ENCODE peak calls at places on chromosomes 2 and 18, in ten cellular contexts. L is AG04450, P is PC-9, A is adrenal gland, D is cardiac fibroblast, E is psoas muscle, I is sigmoid colon, R is keratinocyte, T is neural crest cell, C is nephron progenitor cell. X is an unnamed sample.

GRCh38 chr2:174967086-174967485 is 38.1 kb downstream of the CHN1 start:
- DNase-seq in E (no peak), T (no peak), A (no peak), D (no peak), C (no peak), P (no peak), I (no peak), R (no peak), L (no peak), X (no peak)

GRCh38 chr18:53796042-53796729 is 428.3 kb downstream of the MBD2 start:
- DNase-seq in L (peak; percentile 18), I (no peak), P (peak; percentile 2), C (no peak), D (peak; percentile 92), A (peak; percentile 10), T (no peak), E (peak; percentile 34), R (peak; percentile 65), X (no peak)

GRCh38 chr2:47269316-47270232 is 114.5 kb upstream of the STPG4 start:
- DNase-seq in T (no peak), P (peak; percentile 87), R (peak; percentile 97), I (peak; percentile 82), C (no peak), L (peak; percentile 85), D (peak; percentile 99), E (peak; percentile 70), A (peak; percentile 85), X (no peak)

GRCh38 chr2:14899621-14900414 is 267.3 kb downstream of the LRATD1 start:
- DNase-seq in P (no peak), L (no peak), T (no peak), D (no peak), I (no peak), R (no peak), C (no peak), A (no peak), E (no peak), X (no peak)

GRCh38 chr2:85706063-85706462 is 11.9 kb downstream of the GNLY start:
- DNase-seq in A (no peak), L (no peak), T (no peak), R (no peak), D (no peak), C (no peak), P (no peak), E (no peak), I (no peak), X (no peak)

GRCh38 chr18:47409519-47409918 is 158.1 kb upstream of the SKOR2 start:
- DNase-seq in L (no peak), C (no peak), D (no peak), P (no peak), I (no peak), R (no peak), E (no peak), T (no peak), A (no peak), X (no peak)

GRCh38 chr2:206457188-206457634 is 13.9 kb downstream of the ADAM23 start:
- DNase-seq in E (no peak), D (no peak), L (no peak), P (no peak), I (no peak), T (no peak), R (no peak), C (no peak), A (no peak), X (peak; percentile 39)

GRCh38 chr2:61898810-61899209 is 6.7 kb upstream of the COMMD1 start:
- DNase-seq in R (no peak), C (no peak), I (no peak), L (no peak), D (peak; percentile 38), P (peak; percentile 15), E (no peak), A (peak; percentile 37), T (no peak), X (no peak)

GRCh38 chr18:44181951-44182350 is 498.7 kb upstream of the SETBP1 start:
- DNase-seq in R (no peak), A (no peak), E (no peak), I (no peak), L (no peak), T (no peak), P (no peak), D (no peak), C (no peak), X (no peak)

GRCh38 chr2:67845557-67846114 is 217.2 kb downstream of the C1D start:
- DNase-seq in R (no peak), A (no peak), T (no peak), P (no peak), E (no peak), D (no peak), L (no peak), I (peak; percentile 56), C (no peak), X (no peak)

GRCh38 chr2:96265349-96265839 is 403 bp downstream of the TMEM127 start:
- DNase-seq in I (peak; percentile 83), E (no peak), R (no peak), A (peak; percentile 65), D (no peak), P (peak; percentile 56), C (peak; percentile 65), L (no peak), T (peak; percentile 42), X (no peak)

GRCh38 chr2:28380185-28380584 is 12.5 kb upstream of the FOSL2 start:
- DNase-seq in L (no peak), C (no peak), T (no peak), E (peak; percentile 25), D (no peak), A (no peak), I (no peak), P (no peak), R (no peak), X (no peak)

DNA sequence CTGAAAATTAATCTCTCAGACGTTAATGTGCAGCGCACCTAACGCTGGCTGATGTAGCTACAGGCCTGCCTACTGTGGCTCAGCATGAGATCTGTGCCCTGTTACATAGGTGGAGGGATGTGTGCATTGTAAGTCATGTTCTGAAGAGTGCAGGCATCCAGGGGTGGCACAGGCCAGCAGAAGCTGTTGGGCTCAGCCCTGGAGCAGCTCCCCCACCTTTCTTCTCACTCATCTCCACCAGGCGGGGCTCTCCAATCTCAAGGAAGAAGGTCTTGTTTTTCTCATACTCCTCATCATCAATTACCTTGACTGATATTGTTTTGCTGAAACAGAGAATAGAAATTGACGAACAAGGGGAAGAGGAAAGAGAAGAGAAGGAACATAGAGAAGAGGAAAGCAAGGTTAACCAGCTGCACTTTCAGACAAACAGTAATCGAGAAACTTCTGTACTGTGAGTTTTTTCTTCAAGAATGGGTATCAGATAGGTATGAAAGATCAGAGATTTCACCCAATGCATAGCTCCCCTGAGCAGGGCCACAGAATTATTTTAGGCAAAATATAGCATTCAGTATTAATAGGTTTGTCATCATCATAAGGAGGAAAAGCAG is 273.6 kb downstream of the SLC8A1 start:
- DNase-seq in R (no peak), E (no peak), C (no peak), L (no peak), T (no peak), A (no peak), P (no peak), I (no peak), D (no peak), X (no peak)
- TF ChIP-seq CTCF in R (no peak), E (no peak), C (no peak), L (no peak), T (no peak), A (no peak), P (no peak), I (no peak), D (no peak), X (no peak)

DNA sequence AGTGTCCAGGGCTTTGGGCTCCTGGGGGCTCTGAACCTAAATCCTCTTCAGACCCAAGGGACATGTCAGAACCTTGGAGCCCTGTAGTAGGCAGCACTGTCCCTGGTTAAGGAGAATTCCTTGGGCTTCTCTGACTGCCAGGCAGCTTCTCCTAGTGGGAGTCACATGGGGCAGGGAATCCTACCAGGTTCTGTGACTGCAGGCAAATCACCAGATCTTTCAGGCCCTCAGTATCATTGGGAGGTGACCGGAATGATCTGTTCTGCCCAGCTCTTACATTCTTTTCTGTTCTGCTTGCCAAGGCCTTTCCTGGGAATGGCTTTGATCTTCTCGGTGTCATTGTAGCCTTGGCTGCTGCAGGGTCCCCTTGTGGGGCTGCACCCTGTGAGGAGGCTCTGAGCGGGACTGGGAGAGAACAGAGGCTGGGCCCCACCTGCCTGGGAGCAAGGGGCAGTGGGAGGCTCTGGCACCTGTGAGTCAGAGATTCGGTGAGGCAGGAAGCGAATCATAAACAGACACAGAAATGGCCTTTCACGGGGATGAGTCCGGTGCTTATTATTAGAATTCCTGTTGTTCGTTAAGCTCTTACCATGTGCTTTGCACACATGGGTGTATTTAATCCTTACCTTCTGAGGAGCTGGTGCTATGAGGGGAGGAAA is 14.1 kb downstream of the CEP68 start:
- DNase-seq in R (no peak), L (no peak), P (no peak), E (no peak), C (no peak), I (no peak), D (peak; percentile 59), T (no peak), A (peak; percentile 87), X (no peak)
- TF ChIP-seq CTCF in R (peak; percentile 32), L (peak; percentile 38), P (no peak), E (peak; percentile 36), C (no peak), I (no peak), D (peak; percentile 30), T (no peak), A (peak; percentile 57), X (peak; percentile 8)

GRCh38 chr2:43184339-43184895 is 42.0 kb downstream of the ZFP36L2 start:
- DNase-seq in T (no peak), D (peak; percentile 85), L (no peak), P (peak; percentile 71), A (no peak), I (no peak), E (no peak), C (no peak), R (peak; percentile 93), X (no peak)
- TF ChIP-seq CTCF in T (no peak), D (no peak), L (no peak), P (no peak), A (no peak), I (no peak), E (no peak), C (no peak), R (no peak), X (no peak)

GRCh38 chr2:5367321-5367720 is 324.9 kb upstream of the SOX11 start:
- DNase-seq in E (no peak), P (no peak), D (no peak), A (no peak), R (no peak), T (no peak), I (no peak), L (no peak), C (no peak), X (no peak)

GRCh38 chr2:5373200-5373599 is 319.0 kb upstream of the SOX11 start:
- DNase-seq in R (no peak), A (no peak), E (no peak), L (no peak), I (no peak), D (no peak), C (peak; percentile 74), P (no peak), T (peak; percentile 71), X (no peak)

GRCh38 chr2:5364361-5364760 is 327.8 kb upstream of the SOX11 start:
- DNase-seq in T (no peak), E (no peak), C (no peak), P (no peak), I (no peak), D (no peak), R (no peak), A (no peak), L (no peak), X (no peak)

GRCh38 chr2:5365871-5366461 is 326.2 kb upstream of the SOX11 start:
- DNase-seq in L (no peak), T (peak; percentile 87), I (peak; percentile 79), P (peak; percentile 41), R (no peak), C (peak; percentile 91), D (peak; percentile 20), E (peak; percentile 72), A (peak; percentile 63), X (peak; percentile 34)

GRCh38 chr2:5368263-5368662 is 323.9 kb upstream of the SOX11 start:
- DNase-seq in R (no peak), I (no peak), E (no peak), C (no peak), P (no peak), T (no peak), A (no peak), D (no peak), L (no peak), X (no peak)
- TF ChIP-seq CTCF in R (no peak), I (no peak), E (no peak), C (no peak), P (peak; percentile 34), T (peak; percentile 51), A (no peak), D (no peak), L (no peak), X (no peak)